ENCODE peak calls at places on chromosomes 11 and 22, in four cellular contexts. D, J, W and M are unnamed samples.

GRCh38 chr11:60766547-60766946 is 9.9 kb downstream of the MS4A15 start:
- DNase-seq in J (no peak), W (no peak), D (no peak), M (no peak)

GRCh38 chr22:24805790-24806662 is at the start of gene SGSM1:
- DNase-seq in D (peak; percentile 83), J (peak; percentile 27), W (peak; percentile 50), M (peak; percentile 88)

GRCh38 chr11:64643258-64643881 is 52.4 kb downstream of the SLC22A12 start:
- DNase-seq in D (no peak), W (no peak), J (no peak), M (no peak)

GRCh38 chr22:17672417-17672991 is 33.9 kb downstream of the BCL2L13 start:
- DNase-seq in J (peak; percentile 37), D (no peak), W (no peak), M (no peak)

GRCh38 chr11:359181-359714 is 10.1 kb upstream of the B4GALNT4 start:
- DNase-seq in J (no peak), W (peak; percentile 12), D (no peak), M (peak; percentile 11)

GRCh38 chr11:72005347-72006260 is 6.9 kb downstream of the IL18BP start:
- DNase-seq in D (no peak), W (no peak), J (no peak), M (no peak)

GRCh38 chr11:10351435-10351767 is 46.5 kb downstream of the ADM start:
- DNase-seq in W (no peak), J (no peak), D (peak; percentile 52), M (peak; percentile 27)

GRCh38 chr11:11540157-11540556 is 81.6 kb downstream of the GALNT18 start:
- DNase-seq in D (no peak), W (no peak), J (no peak), M (no peak)

GRCh38 chr22:23509571-23510302 is 70.4 kb downstream of the IGLL1 start:
- DNase-seq in W (peak; percentile 53), D (peak; percentile 16), J (peak; percentile 10), M (peak; percentile 23)

GRCh38 chr11:34044664-34045485 is 6.7 kb upstream of the CAPRIN1 start:
- DNase-seq in W (peak; percentile 89), J (peak; percentile 82), D (no peak), M (no peak)

GRCh38 chr11:50080256-50080655 is 47.6 kb downstream of the OR4C45 start:
- DNase-seq in W (peak; percentile 35), D (no peak), J (no peak), M (no peak)

GRCh38 chr11:68461284-68461861 is 821 bp downstream of the PPP6R3 start:
- DNase-seq in J (peak; percentile 17), D (no peak), W (no peak), M (peak; percentile 30)

GRCh38 chr11:68467446-68467845 is 6.9 kb downstream of the PPP6R3 start:
- DNase-seq in W (no peak), J (no peak), D (no peak), M (no peak)

GRCh38 chr11:68459886-68460740 is 439 bp upstream of the PPP6R3 start:
- DNase-seq in J (peak; percentile 98), W (peak; percentile 99), D (peak; percentile 97), M (peak; percentile 96)

GRCh38 chr11:68460741-68461283 is at the start of gene PPP6R3:
- DNase-seq in J (no peak), W (no peak), D (no peak), M (no peak)

GRCh38 chr11:68463714-68464113 is 3.2 kb downstream of the PPP6R3 start:
- DNase-seq in J (no peak), D (no peak), W (no peak), M (peak; percentile 32)
- H3K4me3 ChIP-seq in J (no peak overlapping the region), D (peak overlapping the region; percentile 94), W (no peak overlapping the region), M (no peak overlapping the region)

GRCh38 chr22:43829448-43829821 is 17.3 kb upstream of the EFCAB6 start:
- DNase-seq in W (no peak), J (peak; percentile 71), D (peak; percentile 69), M (no peak)

GRCh38 chr22:43827926-43828710 is 16.0 kb upstream of the EFCAB6 start:
- DNase-seq in J (no peak), W (no peak), D (peak; percentile 19), M (no peak)

GRCh38 chr22:43827336-43827735 is 15.2 kb upstream of the EFCAB6 start:
- DNase-seq in J (no peak), D (no peak), W (no peak), M (no peak)

GRCh38 chr22:43829904-43830851 is 18.1 kb upstream of the EFCAB6 start:
- DNase-seq in J (peak; percentile 54), D (peak; percentile 91), W (peak; percentile 43), M (peak; percentile 86)

DNA sequence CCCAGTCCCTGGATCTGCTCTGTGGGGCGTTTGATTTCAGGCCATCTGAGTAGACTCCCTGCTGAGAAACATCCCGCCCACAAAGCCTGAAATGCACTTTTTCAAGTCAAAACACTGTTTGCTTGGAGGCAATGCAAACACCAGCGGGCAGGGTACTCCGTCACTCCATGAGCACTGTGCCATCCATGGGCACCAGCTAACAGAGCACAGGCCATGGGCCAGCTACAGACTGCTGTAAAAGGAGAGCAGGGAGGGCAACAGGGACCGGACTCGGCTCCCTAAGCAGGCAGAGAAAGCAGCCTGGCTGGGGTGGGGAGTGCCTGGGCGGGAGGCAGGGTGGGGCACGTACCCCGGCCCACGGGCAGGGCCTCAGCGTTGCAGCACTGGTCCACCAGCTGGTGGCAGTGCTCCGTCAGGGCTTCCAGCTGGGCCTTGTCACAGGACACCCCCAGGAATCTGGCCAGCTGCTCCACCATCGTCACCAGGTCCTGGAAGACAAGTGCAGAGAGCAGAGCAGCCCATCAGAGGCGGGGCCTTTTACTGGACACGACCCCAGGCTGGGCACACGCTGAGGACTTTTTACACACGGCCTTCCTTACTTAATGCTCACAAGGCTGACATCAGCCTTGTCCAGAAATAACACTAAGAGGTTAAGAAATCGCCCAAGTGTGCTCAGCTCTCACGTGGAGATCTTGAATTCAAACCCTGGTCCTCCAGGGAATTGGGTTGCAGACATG is 16.8 kb upstream of the EFCAB6 start:
- DNase-seq in J (peak; percentile 81), D (peak; percentile 92), W (peak; percentile 66), M (no peak)
- TF ChIP-seq CTCF in J (peak; percentile 32), D (peak; percentile 37), W (no peak), M (no peak)

DNA sequence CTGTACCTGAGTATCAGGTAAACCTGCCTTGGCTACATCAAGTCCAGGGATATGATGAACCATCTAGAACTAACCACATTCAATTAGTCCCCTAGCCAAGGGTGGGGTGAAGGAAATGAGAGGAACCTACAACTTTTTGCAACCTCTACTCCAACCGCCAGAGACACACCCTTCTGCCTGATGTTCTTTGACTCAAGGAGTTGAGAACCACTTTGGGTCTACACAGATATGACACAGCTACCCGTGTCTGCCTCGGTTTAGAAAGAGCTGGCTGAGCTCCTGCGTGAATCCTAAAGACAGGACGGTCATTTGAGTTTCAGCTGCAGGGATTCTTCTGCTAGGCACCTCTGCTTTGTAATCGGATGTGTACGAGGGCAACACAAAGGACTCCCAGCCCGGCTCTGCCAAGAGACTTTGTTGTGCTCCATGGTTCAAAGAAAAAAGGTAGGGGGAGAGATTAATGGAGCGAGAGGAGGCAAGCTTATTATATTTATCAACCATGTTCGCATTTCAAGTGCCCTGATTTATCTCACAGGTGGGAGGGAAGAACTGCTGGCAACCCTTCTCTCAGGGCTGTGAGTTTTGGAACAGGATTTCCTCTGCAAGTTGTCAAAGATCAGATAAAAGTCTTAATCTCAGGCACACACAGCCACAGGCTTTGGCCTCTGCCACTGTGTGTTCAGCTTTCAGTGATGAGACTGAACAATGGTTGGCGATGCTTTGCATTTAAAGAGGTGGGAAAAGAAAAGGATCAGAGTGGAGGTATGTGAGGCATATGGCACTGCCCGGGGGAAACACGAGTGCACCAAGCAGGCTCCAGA is 35.1 kb downstream of the FLI1 start:
- DNase-seq in D (no peak), J (no peak), W (no peak), M (no peak)
- H3K4me3 ChIP-seq in D (no peak overlapping the region), J (no peak overlapping the region), W (no peak overlapping the region), M (no peak overlapping the region)

DNA sequence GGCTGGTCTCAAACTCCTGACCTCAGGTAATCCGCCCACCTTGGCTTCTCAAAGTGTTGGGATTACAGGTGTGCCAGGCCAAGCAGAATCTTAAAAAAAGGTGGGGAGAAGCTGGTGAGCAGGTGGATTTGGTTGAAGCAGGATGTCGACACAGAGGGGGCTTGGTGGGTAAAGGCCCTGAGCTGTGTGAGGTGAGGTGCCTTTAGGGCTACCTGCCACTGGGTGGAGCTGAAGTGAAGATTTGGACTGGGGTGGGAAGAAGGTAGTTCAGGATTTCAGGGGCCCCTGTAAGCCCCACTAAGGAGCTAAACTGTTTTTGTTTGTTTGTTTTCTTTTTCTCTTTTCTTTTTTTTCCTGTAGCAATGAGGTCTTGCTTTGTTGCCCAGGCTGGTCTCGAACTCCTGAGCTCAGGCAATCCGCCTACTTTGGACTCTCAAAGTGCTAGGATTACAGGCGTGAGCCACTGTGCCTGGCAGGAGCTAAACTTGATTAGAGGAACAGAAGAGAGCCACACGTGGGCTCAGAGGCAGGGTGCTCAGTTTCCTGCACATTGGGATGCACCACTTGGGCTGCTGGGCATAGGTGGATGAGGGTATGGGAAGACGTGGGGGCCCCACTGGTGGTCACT is 6.0 kb downstream of the P2RX6 start:
- DNase-seq in J (no peak), D (peak; percentile 33), W (peak; percentile 15), M (no peak)
- TF ChIP-seq CTCF in J (peak; percentile 42), D (peak; percentile 34), W (peak; percentile 54), M (peak; percentile 14)

GRCh38 chr22:29480262-29480511 is 169 bp downstream of the NEFH start:
- DNase-seq in W (no peak), D (no peak), J (no peak), M (no peak)
- H3K4me3 ChIP-seq in W (no peak overlapping the region), D (peak overlapping the region; percentile 42), J (peak overlapping the region; percentile 31), M (no peak overlapping the region)